ENCODE peak calls at places on chromosome 11, in five cellular contexts. O, W, J, A and F are unnamed samples.

GRCh38 chr11:31808721-31809542 is 2.2 kb downstream of the PAX6 start:
- DNase-seq in J (no peak), O (no peak), A (no peak), W (no peak), F (no peak)

GRCh38 chr11:72740060-72740424 is 12.2 kb downstream of the ARAP1 start:
- DNase-seq in O (no peak), W (peak), A (no peak), J (no peak), F (no peak)

GRCh38 chr11:94855666-94856065 is 87.5 kb downstream of the AMOTL1 start:
- DNase-seq in J (no peak), W (no peak), O (no peak), A (no peak), F (no peak)

GRCh38 chr11:77092382-77092781 is 10.3 kb upstream of the OMP start:
- DNase-seq in O (no peak), A (no peak), J (peak), W (peak), F (no peak)

GRCh38 chr11:17333799-17334586 is 17.6 kb upstream of the NCR3LG1 start:
- DNase-seq in J (no peak), A (no peak), O (no peak), W (no peak), F (no peak)

GRCh38 chr11:35012467-35013191 is 96.2 kb downstream of the PDHX start:
- DNase-seq in O (no peak), A (no peak), W (no peak), J (no peak), F (no peak)

GRCh38 chr11:113242767-113243397 is 71.5 kb upstream of the TTC12 start:
- DNase-seq in W (no peak), O (no peak), J (no peak), A (peak), F (no peak)

GRCh38 chr11:1906146-1906545 is 13.4 kb upstream of the TNNT3 start:
- DNase-seq in J (no peak), O (no peak), W (no peak), A (no peak), F (no peak)

GRCh38 chr11:125457814-125458343 is 38.2 kb downstream of the FEZ1 start:
- DNase-seq in O (no peak), A (no peak), W (peak), J (no peak), F (no peak)

GRCh38 chr11:47564933-47565339 is 463 bp upstream of the PTPMT1 start:
- DNase-seq in O (no peak), W (no peak), J (no peak), A (no peak), F (peak)

GRCh38 chr11:41053894-41054293 is 405.6 kb downstream of the LRRC4C start:
- DNase-seq in J (no peak), O (no peak), A (no peak), W (no peak), F (no peak)

GRCh38 chr11:72418834-72419560 is 15.3 kb downstream of the CLPB start:
- DNase-seq in W (no peak), O (no peak), J (no peak), A (no peak), F (no peak)

GRCh38 chr11:11661356-11662040 is 39.7 kb upstream of the GALNT18 start:
- DNase-seq in O (no peak), J (no peak), W (no peak), A (no peak), F (no peak)

GRCh38 chr11:29173660-29174062 is 843.2 kb downstream of the KCNA4 start:
- DNase-seq in A (no peak), W (no peak), J (no peak), O (peak), F (no peak)

GRCh38 chr11:79510948-79511347 is 70.1 kb upstream of the TENM4 start:
- DNase-seq in O (no peak), J (no peak), W (no peak), A (no peak), F (no peak)

GRCh38 chr11:112801286-112802088 is 159.7 kb upstream of the NCAM1 start:
- DNase-seq in J (no peak), A (no peak), O (no peak), W (no peak), F (no peak)

GRCh38 chr11:9642894-9643293 is 21.0 kb upstream of the SWAP70 start:
- DNase-seq in A (no peak), O (no peak), W (no peak), J (no peak), F (no peak)

GRCh38 chr11:124807660-124808270 is 7.6 kb upstream of the MSANTD2 start:
- DNase-seq in A (no peak), O (no peak), J (no peak), W (no peak), F (no peak)

GRCh38 chr11:43467958-43468357 is 109.2 kb downstream of the TTC17 start:
- DNase-seq in A (no peak), W (no peak), J (no peak), O (no peak), F (no peak)

GRCh38 chr11:109851780-109852390 is 241.3 kb upstream of the ZC3H12C start:
- DNase-seq in W (no peak), J (no peak), O (no peak), A (no peak), F (no peak)

GRCh38 chr11:69822676-69823494 is 3.7 kb upstream of the FGF3 start:
- DNase-seq in W (no peak), A (no peak), J (peak), O (no peak), F (no peak)

GRCh38 chr11:119352857-119353260 is 6.4 kb upstream of the MFRP start:
- DNase-seq in W (peak), J (no peak), A (peak), O (no peak), F (no peak)

DNA sequence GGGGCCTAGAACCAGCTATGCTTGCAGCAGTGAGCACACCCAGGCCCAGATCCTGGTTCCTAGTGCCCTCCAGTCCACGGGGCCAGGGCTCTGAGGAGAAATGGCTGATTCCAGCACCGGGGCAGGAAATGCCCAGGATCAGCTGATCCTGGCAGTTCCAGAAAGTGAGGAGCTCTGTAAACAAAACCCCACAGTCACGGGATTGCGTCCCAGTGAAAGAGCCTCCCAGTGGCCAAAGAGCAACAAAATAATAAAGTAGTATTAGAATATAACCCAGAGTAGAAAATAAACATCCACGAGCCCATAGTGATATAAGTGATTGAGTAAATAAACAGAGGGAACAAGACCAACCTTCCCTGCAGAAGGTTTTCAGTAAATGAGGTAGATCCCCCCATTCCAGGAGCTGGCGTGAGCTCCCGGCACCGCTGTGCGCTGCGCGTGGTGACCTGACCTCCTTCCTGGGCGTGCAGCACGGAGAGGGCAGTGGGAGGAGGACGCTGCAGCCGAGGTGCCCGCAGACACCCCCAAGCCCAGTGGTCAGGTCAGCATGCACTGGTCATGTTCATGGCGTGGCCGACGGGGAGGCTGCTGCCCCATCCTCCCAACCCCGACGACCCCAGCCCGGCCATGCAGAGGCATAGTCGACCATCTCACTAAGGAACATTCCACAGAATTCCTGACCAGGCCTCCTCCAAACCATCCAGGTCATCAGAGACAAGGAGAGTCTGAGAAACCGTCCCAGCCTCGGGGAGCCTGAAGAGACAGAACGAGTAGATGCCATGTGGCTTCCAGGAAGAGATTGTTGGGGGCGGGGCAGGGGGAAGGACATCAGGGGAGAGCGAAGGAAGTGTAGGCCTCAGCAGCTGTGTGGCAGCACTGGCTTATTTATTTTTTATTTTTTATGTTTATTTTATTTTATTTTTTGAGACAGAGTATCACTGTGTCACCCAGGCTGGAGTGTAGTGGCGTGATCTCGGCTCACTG is 19.9 kb downstream of the PTDSS2 start:
- DNase-seq in A (peak), O (peak), W (peak), J (peak), F (peak)
- TF ChIP-seq CTCF in A (peak), O (no peak), W (no peak), J (peak), F (no peak)

GRCh38 chr11:66317322-66317765 is 500 bp upstream of the CD248 start:
- DNase-seq in A (peak), J (no peak), O (no peak), W (peak), F (no peak)
- TF ChIP-seq POLR2A in A (no peak), J (no peak), O (no peak), W (no peak), F (no peak)

GRCh38 chr11:115871161-115871750 is 367.0 kb upstream of the CADM1 start:
- DNase-seq in O (no peak), A (no peak), W (no peak), J (no peak), F (no peak)

GRCh38 chr11:115872418-115872817 is 368.2 kb upstream of the CADM1 start:
- DNase-seq in A (no peak), J (no peak), O (no peak), W (no peak), F (no peak)

GRCh38 chr11:115874843-115875242 is 370.6 kb upstream of the CADM1 start:
- DNase-seq in J (no peak), O (no peak), A (no peak), W (no peak), F (no peak)

GRCh38 chr11:115869780-115870431 is 365.7 kb upstream of the CADM1 start:
- DNase-seq in O (no peak), W (no peak), J (no peak), A (no peak), F (no peak)

DNA sequence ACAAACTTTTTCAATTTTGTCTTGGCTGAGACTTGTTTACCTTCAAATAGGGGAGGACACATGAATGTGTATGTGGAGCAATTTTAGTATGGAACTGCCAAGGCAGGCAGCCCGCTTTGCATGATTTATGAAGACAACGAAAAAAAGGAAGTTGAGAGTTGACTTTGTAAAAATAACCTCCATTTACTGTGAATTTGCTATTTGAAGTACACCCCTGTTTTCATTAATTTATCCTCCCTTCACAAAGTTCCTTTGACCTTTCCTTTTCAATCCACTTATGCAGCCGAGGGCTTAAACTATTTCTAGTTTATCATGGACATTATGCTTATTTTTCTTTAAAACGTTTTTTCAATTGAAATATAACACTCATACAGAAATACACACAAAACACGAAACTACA is 369.6 kb upstream of the CADM1 start:
- DNase-seq in A (no peak), W (no peak), J (no peak), O (no peak), F (no peak)
- H3K4me3 ChIP-seq in A (no peak), W (no peak), J (no peak), O (no peak), F (no peak)

GRCh38 chr11:24271798-24272197 is 225.1 kb upstream of the LUZP2 start:
- DNase-seq in A (no peak), W (no peak), J (no peak), O (no peak), F (no peak)
- TF ChIP-seq CTCF in A (no peak), W (no peak), J (no peak), O (no peak), F (no peak)

GRCh38 chr11:44979536-44980399 is 29.1 kb upstream of the TP53I11 start:
- DNase-seq in J (peak), O (peak), A (no peak), W (no peak), F (no peak)
- TF ChIP-seq POLR2A in J (no peak), O (no peak), A (no peak), W (no peak), F (no peak)